ENCODE peak calls at places on chromosome 13, in eight cellular contexts. C, I, Z, A, N, V, F and G are unnamed samples.

GRCh38 chr13:73870970-73871935 is 263.0 kb downstream of the KLF12 start:
- DNase-seq in C (no peak), I (no peak), Z (peak; percentile 4), A (peak; percentile 76), N (peak; percentile 85), V (peak; percentile 91), F (peak; percentile 84), G (no peak)

GRCh38 chr13:110349239-110349638 is 42.2 kb downstream of the COL4A2 start:
- DNase-seq in C (no peak), I (no peak), Z (no peak), A (no peak), N (no peak), V (peak; percentile 47), F (no peak), G (no peak)

GRCh38 chr13:97254809-97255208 is 32.7 kb downstream of the MBNL2 start:
- DNase-seq in C (no peak), I (peak; percentile 95), Z (no peak), A (no peak), N (peak; percentile 53), V (peak; percentile 79), F (peak; percentile 77), G (no peak)

GRCh38 chr13:46475586-46475991 is 77.4 kb upstream of the LRCH1 start:
- DNase-seq in C (no peak), I (peak; percentile 42), Z (no peak), A (no peak), N (peak; percentile 5), V (peak; percentile 57), F (peak; percentile 33), G (no peak)

GRCh38 chr13:75302031-75302430 is 179.9 kb downstream of the TBC1D4 start:
- DNase-seq in C (no peak), I (no peak), Z (no peak), A (no peak), N (no peak), V (no peak), F (no peak), G (no peak)

GRCh38 chr13:40578055-40578454 is 88.4 kb downstream of the FOXO1 start:
- DNase-seq in C (no peak), I (no peak), Z (no peak), A (no peak), N (no peak), V (no peak), F (no peak), G (no peak)

GRCh38 chr13:91142572-91142971 is 204.9 kb upstream of the MIR17HG start:
- DNase-seq in C (no peak), I (peak; percentile 30), Z (no peak), A (no peak), N (peak; percentile 35), V (peak; percentile 55), F (no peak), G (no peak)

GRCh38 chr13:22161871-22162270 is 491.0 kb downstream of the FGF9 start:
- DNase-seq in C (no peak), I (no peak), Z (peak; percentile 48), A (peak; percentile 41), N (no peak), V (no peak), F (no peak), G (peak; percentile 26)

GRCh38 chr13:113791761-113792160 is 32.7 kb downstream of the TMEM255B start:
- DNase-seq in C (no peak), I (no peak), Z (no peak), A (no peak), N (no peak), V (no peak), F (no peak), G (no peak)

GRCh38 chr13:50410921-50411712 is 395.9 kb downstream of the KCNRG start:
- DNase-seq in C (no peak), I (peak; percentile 88), Z (peak; percentile 14), A (no peak), N (peak; percentile 66), V (peak; percentile 87), F (peak; percentile 76), G (no peak)

GRCh38 chr13:49935171-49936084 is 712 bp downstream of the SPRYD7 start:
- DNase-seq in C (no peak), I (peak; percentile 59), Z (peak; percentile 15), A (peak; percentile 65), N (no peak), V (peak; percentile 72), F (peak; percentile 76), G (peak; percentile 30)

GRCh38 chr13:45728759-45729158 is 26.6 kb downstream of the CBY2 start:
- DNase-seq in C (no peak), I (peak; percentile 20), Z (peak; percentile 76), A (peak; percentile 78), N (no peak), V (peak; percentile 12), F (no peak), G (peak; percentile 34)

GRCh38 chr13:22773475-22773874 is 407.3 kb upstream of the SGCG start:
- DNase-seq in C (no peak), I (no peak), Z (no peak), A (no peak), N (no peak), V (no peak), F (no peak), G (no peak)

GRCh38 chr13:40362502-40362901 is 303.9 kb downstream of the FOXO1 start:
- DNase-seq in C (no peak), I (peak; percentile 5), Z (no peak), A (no peak), N (no peak), V (no peak), F (no peak), G (no peak)

GRCh38 chr13:56349866-56350265 is 790.9 kb upstream of the PRR20A start:
- DNase-seq in C (no peak), I (no peak), Z (no peak), A (no peak), N (no peak), V (no peak), F (no peak), G (no peak)

GRCh38 chr13:20191902-20192469 is 752 bp downstream of the GJB2 start:
- DNase-seq in C (no peak), I (no peak), Z (no peak), A (no peak), N (no peak), V (no peak), F (no peak), G (peak; percentile 39)

GRCh38 chr13:49995535-49996165 is 1.2 kb upstream of the TRIM13 start:
- DNase-seq in C (no peak), I (peak; percentile 18), Z (peak; percentile 79), A (peak; percentile 64), N (no peak), V (no peak), F (no peak), G (no peak)

GRCh38 chr13:47869780-47870179 is 131.3 kb downstream of the SUCLA2 start:
- DNase-seq in C (no peak), I (no peak), Z (no peak), A (no peak), N (no peak), V (peak; percentile 44), F (no peak), G (no peak)

GRCh38 chr13:47426126-47426849 is 529.4 kb upstream of the HTR2A start:
- DNase-seq in C (no peak), I (peak; percentile 32), Z (peak; percentile 44), A (no peak), N (no peak), V (peak; percentile 91), F (peak; percentile 78), G (no peak)

GRCh38 chr13:100645382-100645781 is 29.2 kb downstream of the TMTC4 start:
- DNase-seq in C (no peak), I (no peak), Z (no peak), A (no peak), N (no peak), V (no peak), F (no peak), G (no peak)

GRCh38 chr13:99140831-99141230 is 59.8 kb upstream of the UBAC2 start:
- DNase-seq in C (no peak), I (no peak), Z (no peak), A (no peak), N (no peak), V (no peak), F (no peak), G (no peak)

GRCh38 chr13:93882086-93882651 is 597.3 kb downstream of the DCT start:
- DNase-seq in C (no peak), I (peak; percentile 14), Z (no peak), A (no peak), N (no peak), V (peak; percentile 7), F (peak; percentile 32), G (no peak)

GRCh38 chr13:49454388-49455015 is 10.4 kb downstream of the SETDB2 start:
- DNase-seq in C (no peak), I (no peak), Z (peak; percentile 19), A (no peak), N (no peak), V (peak; percentile 12), F (peak; percentile 48), G (peak; percentile 51)